ENCODE peak calls at places on chromosomes 4 and X, in six cellular contexts. D, I, F, Z, V and O are unnamed samples.

GRCh38 chr4:122672091-122672490 is 51.2 kb upstream of the IL21 start:
- DNase-seq in D (no peak), I (no peak), F (no peak), Z (no peak), V (no peak), O (no peak)

GRCh38 chr4:110902500-110902899 is 279.6 kb upstream of the PITX2 start:
- DNase-seq in D (no peak), I (no peak), F (no peak), Z (no peak), V (no peak), O (no peak)

GRCh38 chr4:137387924-137388323 is 144.4 kb downstream of the PCDH18 start:
- DNase-seq in D (no peak), I (no peak), F (no peak), Z (no peak), V (no peak), O (no peak)

GRCh38 chrX:135707880-135708279 is 5.6 kb upstream of the CT45A1 start:
- DNase-seq in D (no peak), I (no peak), F (no peak), Z (no peak), V (peak), O (no peak)

GRCh38 chr4:53105313-53105712 is 243.2 kb downstream of the RASL11B start:
- DNase-seq in D (no peak), I (no peak), F (no peak), Z (no peak), V (no peak), O (no peak)

GRCh38 chr4:170083546-170083945 is 6.2 kb downstream of the AADAT start:
- DNase-seq in D (no peak), I (no peak), F (no peak), Z (no peak), V (no peak), O (no peak)

GRCh38 chr4:119744580-119744979 is 116.0 kb upstream of the PDE5A start:
- DNase-seq in D (no peak), I (no peak), F (no peak), Z (no peak), V (no peak), O (no peak)

GRCh38 chrX:150872773-150873336 is 25.6 kb downstream of the CD99L2 start:
- DNase-seq in D (no peak), I (no peak), F (no peak), Z (no peak), V (no peak), O (no peak)

GRCh38 chrX:156001667-156002021 is 4.1 kb downstream of the IL9R start:
- DNase-seq in D (no peak), I (no peak), F (no peak), Z (no peak), V (no peak), O (peak)

GRCh38 chr4:158193171-158193749 is 17.0 kb upstream of the TMEM144 start:
- DNase-seq in D (no peak), I (no peak), F (no peak), Z (no peak), V (no peak), O (no peak)

GRCh38 chr4:69321153-69321729 is 41.0 kb downstream of the UGT2B28 start:
- DNase-seq in D (no peak), I (no peak), F (no peak), Z (no peak), V (no peak), O (no peak)

GRCh38 chrX:68903111-68903510 is 74.3 kb downstream of the EFNB1 start:
- DNase-seq in D (no peak), I (no peak), F (no peak), Z (no peak), V (no peak), O (no peak)

GRCh38 chr4:155304375-155304774 is 72.4 kb downstream of the MAP9 start:
- DNase-seq in D (no peak), I (no peak), F (no peak), Z (no peak), V (no peak), O (no peak)

GRCh38 chrX:46381630-46382029 is 163.6 kb downstream of the ZNF674 start:
- DNase-seq in D (peak), I (no peak), F (no peak), Z (no peak), V (peak), O (peak)

GRCh38 chr4:79338148-79338547 is 12.3 kb upstream of the NAA11 start:
- DNase-seq in D (no peak), I (no peak), F (no peak), Z (no peak), V (no peak), O (no peak)

GRCh38 chr4:120218981-120219380 is 152.3 kb upstream of the MAD2L1 start:
- DNase-seq in D (no peak), I (no peak), F (no peak), Z (no peak), V (no peak), O (no peak)

GRCh38 chrX:147848543-147849448 is 62.9 kb upstream of the FMR1 start:
- DNase-seq in D (no peak), I (no peak), F (no peak), Z (no peak), V (no peak), O (no peak)

GRCh38 chr4:177118596-177118995 is 191.1 kb upstream of the NEIL3 start:
- DNase-seq in D (no peak), I (no peak), F (no peak), Z (no peak), V (no peak), O (no peak)